ENCODE peak calls at places on chromosome 12, in seven cellular contexts. One of them, this sample, is unnamed.

GRCh38 chr12:127903146-127903545 is 363.8 kb upstream of the TMEM132C start:
- DNase-seq in fibroblast of pulmonary artery: peak; percentile 6
- DNase-seq in AG09319: no peak
- DNase-seq in fibroblast of lung: no peak
- DNase-seq in AG04450: no peak
- DNase-seq in stomach: no peak
- DNase-seq in nephron progenitor cell: no peak
- DNase-seq in this sample: no peak

GRCh38 chr12:97404549-97404948 is 58.1 kb upstream of the RMST start:
- DNase-seq in AG09319: no peak
- DNase-seq in stomach: peak; percentile 32
- DNase-seq in fibroblast of pulmonary artery: peak; percentile 22
- DNase-seq in nephron progenitor cell: peak; percentile 57
- DNase-seq in AG04450: no peak
- DNase-seq in fibroblast of lung: peak; percentile 11
- DNase-seq in this sample: no peak

GRCh38 chr12:25308761-25309160 is 58.0 kb upstream of the KRAS start:
- DNase-seq in nephron progenitor cell: no peak
- DNase-seq in fibroblast of pulmonary artery: no peak
- DNase-seq in AG09319: no peak
- DNase-seq in stomach: no peak
- DNase-seq in fibroblast of lung: no peak
- DNase-seq in AG04450: peak; percentile 29
- DNase-seq in this sample: no peak

GRCh38 chr12:85468356-85469157 is 188.5 kb downstream of the ALX1 start:
- DNase-seq in fibroblast of lung: peak; percentile 73
- DNase-seq in stomach: peak; percentile 27
- DNase-seq in nephron progenitor cell: peak; percentile 54
- DNase-seq in AG09319: peak; percentile 25
- DNase-seq in fibroblast of pulmonary artery: peak; percentile 82
- DNase-seq in AG04450: peak; percentile 8
- DNase-seq in this sample: no peak

GRCh38 chr12:74365178-74365964 is 172.3 kb upstream of the ATXN7L3B start:
- DNase-seq in AG09319: peak; percentile 27
- DNase-seq in fibroblast of pulmonary artery: peak; percentile 79
- DNase-seq in fibroblast of lung: peak; percentile 51
- DNase-seq in stomach: no peak
- DNase-seq in nephron progenitor cell: peak; percentile 7
- DNase-seq in AG04450: peak; percentile 11
- DNase-seq in this sample: no peak

GRCh38 chr12:121495746-121496145 is 85.1 kb downstream of the KDM2B start:
- DNase-seq in fibroblast of lung: no peak
- DNase-seq in nephron progenitor cell: no peak
- DNase-seq in AG09319: no peak
- DNase-seq in AG04450: no peak
- DNase-seq in stomach: no peak
- DNase-seq in fibroblast of pulmonary artery: no peak
- DNase-seq in this sample: no peak

GRCh38 chr12:713281-713875 is 39.0 kb upstream of the WNK1 start:
- DNase-seq in fibroblast of lung: no peak
- DNase-seq in AG04450: no peak
- DNase-seq in AG09319: no peak
- DNase-seq in stomach: no peak
- DNase-seq in fibroblast of pulmonary artery: no peak
- DNase-seq in nephron progenitor cell: no peak
- DNase-seq in this sample: no peak

GRCh38 chr12:108532061-108532848 is 17.2 kb downstream of the FICD start:
- DNase-seq in fibroblast of pulmonary artery: no peak
- DNase-seq in AG04450: no peak
- DNase-seq in stomach: no peak
- DNase-seq in AG09319: no peak
- DNase-seq in nephron progenitor cell: peak; percentile 40
- DNase-seq in fibroblast of lung: no peak
- DNase-seq in this sample: no peak

GRCh38 chr12:49049566-49050224 is 10.9 kb downstream of the KMT2D start:
- DNase-seq in fibroblast of pulmonary artery: peak; percentile 68
- DNase-seq in nephron progenitor cell: no peak
- DNase-seq in AG04450: peak; percentile 16
- DNase-seq in stomach: no peak
- DNase-seq in AG09319: no peak
- DNase-seq in fibroblast of lung: peak; percentile 51
- DNase-seq in this sample: no peak

GRCh38 chr12:66947119-66947518 is 268.2 kb upstream of the GRIP1 start:
- DNase-seq in stomach: no peak
- DNase-seq in fibroblast of pulmonary artery: no peak
- DNase-seq in AG09319: no peak
- DNase-seq in nephron progenitor cell: no peak
- DNase-seq in AG04450: no peak
- DNase-seq in fibroblast of lung: no peak
- DNase-seq in this sample: no peak

GRCh38 chr12:2598001-2598400 is 196.8 kb upstream of the FKBP4 start:
- DNase-seq in AG04450: no peak
- DNase-seq in fibroblast of pulmonary artery: no peak
- DNase-seq in fibroblast of lung: no peak
- DNase-seq in AG09319: no peak
- DNase-seq in stomach: no peak
- DNase-seq in nephron progenitor cell: no peak
- DNase-seq in this sample: no peak

GRCh38 chr12:108989381-108989780 is 31.5 kb downstream of the SVOP start:
- DNase-seq in fibroblast of lung: no peak
- DNase-seq in AG09319: no peak
- DNase-seq in fibroblast of pulmonary artery: no peak
- DNase-seq in nephron progenitor cell: no peak
- DNase-seq in AG04450: no peak
- DNase-seq in stomach: no peak
- DNase-seq in this sample: no peak

GRCh38 chr12:20212658-20213387 is 155.5 kb upstream of the PDE3A start:
- DNase-seq in stomach: peak; percentile 31
- DNase-seq in fibroblast of pulmonary artery: peak; percentile 100
- DNase-seq in AG09319: peak; percentile 97
- DNase-seq in nephron progenitor cell: peak; percentile 12
- DNase-seq in AG04450: peak; percentile 88
- DNase-seq in fibroblast of lung: peak; percentile 100
- DNase-seq in this sample: no peak

GRCh38 chr12:70101064-70101463 is 142.2 kb upstream of the CNOT2 start:
- DNase-seq in fibroblast of pulmonary artery: no peak
- DNase-seq in AG04450: no peak
- DNase-seq in fibroblast of lung: no peak
- DNase-seq in stomach: no peak
- DNase-seq in AG09319: no peak
- DNase-seq in nephron progenitor cell: no peak
- DNase-seq in this sample: no peak

GRCh38 chr12:546920-547845 is 87.4 kb downstream of the B4GALNT3 start:
- DNase-seq in AG09319: no peak
- DNase-seq in AG04450: no peak
- DNase-seq in nephron progenitor cell: peak; percentile 83
- DNase-seq in fibroblast of lung: peak; percentile 43
- DNase-seq in stomach: peak; percentile 75
- DNase-seq in fibroblast of pulmonary artery: peak; percentile 59
- DNase-seq in this sample: peak; percentile 86

GRCh38 chr12:673849-674248 is 10.6 kb upstream of the NINJ2 start:
- DNase-seq in nephron progenitor cell: no peak
- DNase-seq in stomach: no peak
- DNase-seq in AG09319: no peak
- DNase-seq in fibroblast of lung: no peak
- DNase-seq in AG04450: no peak
- DNase-seq in fibroblast of pulmonary artery: no peak
- DNase-seq in this sample: no peak

GRCh38 chr12:53287741-53288216 is 7.6 kb upstream of the PFDN5 start:
- DNase-seq in stomach: peak; percentile 74
- DNase-seq in fibroblast of lung: peak; percentile 66
- DNase-seq in nephron progenitor cell: peak; percentile 61
- DNase-seq in AG04450: no peak
- DNase-seq in fibroblast of pulmonary artery: peak; percentile 74
- DNase-seq in AG09319: no peak
- DNase-seq in this sample: no peak

GRCh38 chr12:70083677-70084020 is 159.6 kb upstream of the CNOT2 start:
- DNase-seq in stomach: no peak
- DNase-seq in fibroblast of pulmonary artery: no peak
- DNase-seq in AG09319: no peak
- DNase-seq in nephron progenitor cell: no peak
- DNase-seq in fibroblast of lung: no peak
- DNase-seq in AG04450: no peak
- DNase-seq in this sample: no peak

GRCh38 chr12:62655524-62656160 is 189.0 kb downstream of the MON2 start:
- DNase-seq in fibroblast of pulmonary artery: no peak
- DNase-seq in AG04450: no peak
- DNase-seq in AG09319: no peak
- DNase-seq in fibroblast of lung: no peak
- DNase-seq in stomach: no peak
- DNase-seq in nephron progenitor cell: no peak
- DNase-seq in this sample: no peak

GRCh38 chr12:130357241-130357640 is 19.6 kb downstream of the PIWIL1 start:
- DNase-seq in stomach: no peak
- DNase-seq in fibroblast of pulmonary artery: no peak
- DNase-seq in AG09319: no peak
- DNase-seq in fibroblast of lung: no peak
- DNase-seq in AG04450: no peak
- DNase-seq in nephron progenitor cell: no peak
- DNase-seq in this sample: no peak

GRCh38 chr12:80157640-80158039 is 58.3 kb downstream of the OTOGL start:
- DNase-seq in stomach: no peak
- DNase-seq in fibroblast of pulmonary artery: no peak
- DNase-seq in fibroblast of lung: no peak
- DNase-seq in nephron progenitor cell: no peak
- DNase-seq in AG04450: no peak
- DNase-seq in AG09319: no peak
- DNase-seq in this sample: no peak

GRCh38 chr12:123445388-123446344 is 9.2 kb upstream of the RILPL2 start:
- DNase-seq in nephron progenitor cell: no peak
- DNase-seq in AG09319: peak; percentile 88
- DNase-seq in stomach: peak; percentile 54
- DNase-seq in AG04450: peak; percentile 20
- DNase-seq in fibroblast of pulmonary artery: peak; percentile 90
- DNase-seq in fibroblast of lung: peak; percentile 68
- DNase-seq in this sample: no peak

DNA sequence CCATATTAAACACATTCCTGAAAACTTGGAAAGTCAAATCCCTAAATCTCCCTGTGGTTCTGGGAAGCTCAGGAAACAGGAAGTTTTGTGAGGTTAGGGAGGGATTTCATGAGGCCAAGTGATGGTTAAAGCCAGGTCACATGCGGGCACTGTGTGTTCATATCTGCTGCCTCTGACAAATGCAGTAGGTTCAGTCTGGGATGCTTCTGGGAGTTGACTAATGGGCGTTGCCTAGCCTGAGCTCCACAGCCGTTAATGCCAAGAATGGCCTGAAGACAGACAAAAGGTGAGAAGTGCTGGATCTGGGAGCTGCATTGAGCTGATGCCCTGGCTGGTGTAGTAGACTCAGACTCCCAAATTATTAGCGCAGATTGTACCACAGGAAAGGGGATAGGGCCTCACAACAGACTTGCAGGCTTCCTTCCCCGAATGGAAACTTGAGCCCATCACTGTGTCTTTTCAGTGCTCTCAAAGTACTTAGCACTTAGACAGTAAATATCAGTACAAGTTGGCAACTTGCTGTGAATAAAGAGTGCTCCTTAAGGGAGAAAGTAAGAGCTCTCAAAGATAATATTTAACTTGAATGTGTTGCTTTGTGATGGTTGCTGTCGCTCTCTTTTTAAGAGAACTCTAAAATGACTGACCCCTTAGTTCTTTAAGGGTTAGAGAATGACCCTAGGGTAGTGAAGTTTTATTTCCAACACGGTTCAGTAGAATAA is 17.3 kb downstream of the GSG1 start:
- DNase-seq in nephron progenitor cell: no peak
- DNase-seq in stomach: no peak
- DNase-seq in AG09319: no peak
- DNase-seq in AG04450: no peak
- DNase-seq in fibroblast of lung: no peak
- DNase-seq in fibroblast of pulmonary artery: no peak
- DNase-seq in this sample: no peak
- TF ChIP-seq CTCF in nephron progenitor cell: no peak
- TF ChIP-seq CTCF in stomach: no peak
- TF ChIP-seq CTCF in AG09319: no peak
- TF ChIP-seq CTCF in AG04450: no peak
- TF ChIP-seq CTCF in fibroblast of lung: no peak
- TF ChIP-seq CTCF in fibroblast of pulmonary artery: no peak
- TF ChIP-seq CTCF in this sample: no peak

GRCh38 chr12:6076776-6077700 is 47.4 kb downstream of the VWF start:
- DNase-seq in fibroblast of lung: no peak
- DNase-seq in fibroblast of pulmonary artery: no peak
- DNase-seq in stomach: no peak
- DNase-seq in nephron progenitor cell: no peak
- DNase-seq in AG04450: no peak
- DNase-seq in AG09319: no peak
- DNase-seq in this sample: no peak
- TF ChIP-seq CTCF in fibroblast of lung: no peak
- TF ChIP-seq CTCF in fibroblast of pulmonary artery: no peak
- TF ChIP-seq CTCF in stomach: no peak
- TF ChIP-seq CTCF in nephron progenitor cell: no peak
- TF ChIP-seq CTCF in AG04450: no peak
- TF ChIP-seq CTCF in AG09319: no peak
- TF ChIP-seq CTCF in this sample: no peak

GRCh38 chr12:16920451-16920850 is 314.5 kb upstream of the LMO3 start:
- DNase-seq in AG04450: no peak
- DNase-seq in fibroblast of pulmonary artery: no peak
- DNase-seq in nephron progenitor cell: no peak
- DNase-seq in stomach: no peak
- DNase-seq in fibroblast of lung: no peak
- DNase-seq in AG09319: no peak
- DNase-seq in this sample: no peak
- TF ChIP-seq CTCF in AG04450: no peak
- TF ChIP-seq CTCF in fibroblast of pulmonary artery: no peak
- TF ChIP-seq CTCF in nephron progenitor cell: no peak
- TF ChIP-seq CTCF in stomach: no peak
- TF ChIP-seq CTCF in fibroblast of lung: no peak
- TF ChIP-seq CTCF in AG09319: no peak
- TF ChIP-seq CTCF in this sample: no peak

DNA sequence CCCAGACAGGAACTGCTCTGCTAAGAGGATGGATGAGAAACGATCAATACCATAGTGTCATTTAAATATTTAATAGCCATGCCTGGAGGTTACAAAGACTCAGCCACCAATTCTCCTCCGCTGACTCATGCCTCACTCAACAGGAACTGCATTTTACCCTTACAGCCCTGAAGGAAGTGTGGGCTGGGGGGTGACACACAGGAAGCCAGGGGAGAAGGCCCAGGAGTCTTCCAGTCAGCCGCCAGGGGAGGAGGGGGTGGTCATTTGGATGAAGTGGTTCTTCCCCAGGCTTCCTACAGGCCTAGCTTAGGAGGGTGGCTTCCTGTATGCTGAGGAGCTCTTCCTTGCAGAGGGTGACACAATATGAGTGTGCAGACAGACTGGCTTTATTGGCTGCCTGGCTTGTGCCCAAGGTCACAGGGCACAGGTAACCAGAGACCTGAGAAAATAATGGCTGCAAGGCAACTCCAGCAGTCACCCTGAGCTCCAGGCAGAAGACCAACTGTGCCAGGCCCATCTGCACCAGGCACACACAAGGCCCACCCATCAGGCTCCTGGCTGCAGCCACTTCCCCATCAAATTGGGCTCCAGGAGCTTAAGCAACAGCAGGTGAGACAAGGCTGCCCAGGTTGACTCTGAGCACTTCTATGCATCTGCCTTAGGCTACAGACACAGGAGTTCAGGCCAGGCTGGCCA is 30.6 kb upstream of the RPLP0 start:
- DNase-seq in fibroblast of pulmonary artery: peak; percentile 90
- DNase-seq in stomach: peak; percentile 73
- DNase-seq in fibroblast of lung: peak; percentile 78
- DNase-seq in AG04450: peak; percentile 70
- DNase-seq in AG09319: peak; percentile 50
- DNase-seq in nephron progenitor cell: no peak
- DNase-seq in this sample: no peak
- TF ChIP-seq CTCF in fibroblast of pulmonary artery: peak; percentile 14
- TF ChIP-seq CTCF in stomach: no peak
- TF ChIP-seq CTCF in fibroblast of lung: peak; percentile 17
- TF ChIP-seq CTCF in AG04450: peak; percentile 40
- TF ChIP-seq CTCF in AG09319: no peak
- TF ChIP-seq CTCF in nephron progenitor cell: no peak
- TF ChIP-seq CTCF in this sample: peak; percentile 45

This sample was measured in type B pancreatic cell.